ENCODE peak calls at places on chromosomes 5 and 9, in five cellular contexts. I is GM13977, M is AML-193, N is heart left ventricle, K is H1. V is an unnamed sample.

GRCh38 chr5:147455822-147456221 is 54.0 kb downstream of the DPYSL3 start:
- DNase-seq in K (no peak), M (no peak), N (no peak), I (no peak), V (no peak)

GRCh38 chr9:111516061-111516465 is 8.9 kb upstream of the ZNF483 start:
- DNase-seq in M (no peak), N (no peak), K (no peak), I (no peak), V (no peak)

GRCh38 chr5:131541766-131542165 is 93.3 kb downstream of the RAPGEF6 start:
- DNase-seq in K (no peak), I (no peak), M (no peak), N (no peak), V (no peak)

GRCh38 chr9:69347607-69348006 is 22.6 kb downstream of the ENTREP1 start:
- DNase-seq in K (no peak), I (no peak), N (no peak), M (no peak), V (no peak)

GRCh38 chr9:15277400-15278137 is 29.4 kb downstream of the TTC39B start:
- DNase-seq in M (peak; percentile 8), K (no peak), N (no peak), I (peak; percentile 29), V (no peak)

GRCh38 chr9:13478235-13478634 is 198.7 kb upstream of the MPDZ start:
- DNase-seq in M (no peak), I (no peak), N (no peak), K (no peak), V (no peak)

GRCh38 chr5:17330386-17330785 is 113.0 kb downstream of the BASP1 start:
- DNase-seq in K (no peak), I (no peak), M (no peak), N (no peak), V (no peak)

GRCh38 chr9:23663536-23663935 is 162.5 kb downstream of the ELAVL2 start:
- DNase-seq in I (no peak), K (no peak), M (no peak), N (no peak), V (no peak)

GRCh38 chr5:31364881-31365636 is 166.8 kb downstream of the DROSHA start:
- DNase-seq in M (no peak), N (no peak), I (no peak), K (no peak), V (no peak)

GRCh38 chr5:175572922-175573321 is 84.9 kb upstream of the HRH2 start:
- DNase-seq in I (no peak), K (no peak), N (no peak), M (no peak), V (no peak)

GRCh38 chr5:81788271-81788670 is 37.4 kb upstream of the SSBP2 start:
- DNase-seq in M (no peak), N (no peak), I (no peak), K (no peak), V (no peak)

GRCh38 chr5:178349147-178349527 is 116.5 kb upstream of the PHYKPL start:
- DNase-seq in M (no peak), N (peak; percentile 13), K (no peak), I (no peak), V (no peak)

GRCh38 chr5:65481171-65481575 is 547 bp downstream of the ADAMTS6 start:
- DNase-seq in M (peak; percentile 39), K (no peak), I (no peak), N (no peak), V (no peak)

GRCh38 chr5:59712836-59713487 is 180.6 kb downstream of the PDE4D start:
- DNase-seq in K (no peak), N (no peak), M (no peak), I (no peak), V (no peak)

GRCh38 chr5:2899311-2899710 is 147.8 kb upstream of the IRX2 start:
- DNase-seq in N (no peak), K (peak; percentile 35), I (no peak), M (no peak), V (no peak)

GRCh38 chr5:77312411-77312810 is 101.9 kb downstream of the PDE8B start:
- DNase-seq in I (no peak), K (no peak), N (no peak), M (no peak), V (no peak)

GRCh38 chr9:35844628-35845301 is 15.7 kb downstream of the TMEM8B start:
- DNase-seq in K (no peak), I (peak; percentile 53), N (no peak), M (peak; percentile 97), V (peak; percentile 93)

GRCh38 chr9:123487944-123488343 is 131.9 kb downstream of the CRB2 start:
- DNase-seq in N (no peak), M (no peak), K (no peak), I (no peak), V (no peak)

GRCh38 chr5:159890141-159890540 is 26.1 kb upstream of the ADRA1B start:
- DNase-seq in N (no peak), K (no peak), I (no peak), M (no peak), V (no peak)

GRCh38 chr9:127860260-127860659 is 5.8 kb upstream of the ENG start:
- DNase-seq in K (no peak), N (no peak), I (no peak), M (no peak), V (no peak)

GRCh38 chr5:143443330-143443729 is 39.8 kb upstream of the NR3C1 start:
- DNase-seq in I (no peak), M (no peak), K (no peak), N (no peak), V (no peak)

GRCh38 chr5:79582186-79582585 is 30.1 kb upstream of the TENT2 start:
- DNase-seq in I (no peak), K (no peak), N (no peak), M (no peak), V (no peak)

GRCh38 chr9:87898151-87898550 is 15.5 kb downstream of the SPATA31E1 start:
- DNase-seq in N (no peak), M (no peak), I (no peak), K (no peak), V (no peak)

GRCh38 chr5:96876292-96876850 is at the start of gene ERAP2:
- DNase-seq in N (no peak), I (no peak), M (peak; percentile 50), K (no peak), V (no peak)

V was measured in GF-D8.